ENCODE peak calls at places on chromosomes 13 and 19, in five cellular contexts. V, A, L, P and N are unnamed samples.

GRCh38 chr13:79405501-79405830 is 589 bp downstream of the RBM26 start:
- DNase-seq in P (no peak), L (no peak), A (no peak), V (no peak), N (peak)

GRCh38 chr19:38284422-38284821 is 19.6 kb upstream of the C19orf33 start:
- DNase-seq in V (peak), P (no peak), L (no peak), A (no peak), N (no peak)

GRCh38 chr13:48749144-48749543 is 95.4 kb downstream of the CYSLTR2 start:
- DNase-seq in A (no peak), V (no peak), L (no peak), P (no peak), N (no peak)

GRCh38 chr19:47226426-47227346 is 4.3 kb downstream of the BBC3 start:
- DNase-seq in V (peak), L (no peak), P (peak), A (no peak), N (no peak)

GRCh38 chr13:41296879-41297646 is 14.0 kb upstream of the NAA16 start:
- DNase-seq in A (no peak), L (no peak), V (no peak), P (no peak), N (no peak)

GRCh38 chr13:66887088-66887487 is 343.0 kb downstream of the PCDH9 start:
- DNase-seq in A (no peak), L (no peak), V (peak), P (no peak), N (no peak)

GRCh38 chr13:101202590-101202989 is 213.7 kb downstream of the NALCN start:
- DNase-seq in A (peak), V (no peak), L (peak), P (no peak), N (peak)

GRCh38 chr19:18450934-18451836 is 13.3 kb upstream of the ISYNA1 start:
- DNase-seq in P (peak), V (no peak), A (peak), L (no peak), N (no peak)

GRCh38 chr13:40149611-40150283 is 494.3 kb downstream of the COG6 start:
- DNase-seq in L (no peak), A (no peak), V (no peak), P (no peak), N (no peak)

GRCh38 chr13:110916671-110917142 is 1.8 kb upstream of the ANKRD10 start:
- DNase-seq in P (no peak), V (no peak), A (no peak), L (no peak), N (no peak)

GRCh38 chr19:37763488-37763887 is 15.9 kb downstream of the ZNF573 start:
- DNase-seq in V (no peak), L (no peak), P (no peak), A (no peak), N (no peak)

GRCh38 chr13:76715621-76716020 is 170.6 kb downstream of the KCTD12 start:
- DNase-seq in V (no peak), P (no peak), A (no peak), L (no peak), N (no peak)

GRCh38 chr13:50403311-50403710 is 388.1 kb downstream of the KCNRG start:
- DNase-seq in P (peak), V (no peak), L (no peak), A (no peak), N (no peak)

GRCh38 chr19:38634757-38635482 is 12.5 kb upstream of the ACTN4 start:
- DNase-seq in P (no peak), A (peak), L (no peak), V (peak), N (no peak)

GRCh38 chr13:22270881-22271280 is 600.0 kb downstream of the FGF9 start:
- DNase-seq in A (no peak), V (no peak), L (no peak), P (no peak), N (no peak)

GRCh38 chr13:113935523-113935922 is 38.4 kb downstream of the C13orf46 start:
- DNase-seq in V (no peak), P (no peak), L (no peak), A (no peak), N (peak)

GRCh38 chr19:38522915-38523314 is 89.4 kb downstream of the RYR1 start:
- DNase-seq in L (no peak), P (no peak), V (no peak), A (no peak), N (no peak)

GRCh38 chr19:15437355-15438123 is 12.2 kb downstream of the WIZ start:
- DNase-seq in V (no peak), P (peak), L (no peak), A (no peak), N (no peak)

GRCh38 chr19:43777163-43777700 is 3.5 kb downstream of the KCNN4 start:
- DNase-seq in V (no peak), P (no peak), A (no peak), L (no peak), N (no peak)

GRCh38 chr13:76799696-76800095 is 86.5 kb downstream of the KCTD12 start:
- DNase-seq in P (no peak), V (no peak), L (no peak), A (no peak), N (no peak)

GRCh38 chr19:18170714-18171255 is 2.8 kb upstream of the IFI30 start:
- DNase-seq in P (no peak), A (no peak), L (no peak), V (peak), N (no peak)

GRCh38 chr19:41366089-41366488 is 2.1 kb upstream of the B9D2 start:
- DNase-seq in P (no peak), A (no peak), L (no peak), V (no peak), N (no peak)

GRCh38 chr19:11425719-11426457 is 6.8 kb upstream of the RGL3 start:
- DNase-seq in L (no peak), A (no peak), V (no peak), P (no peak), N (no peak)

GRCh38 chr19:47232422-47233211 is 1.6 kb upstream of the BBC3 start:
- DNase-seq in V (no peak), L (no peak), P (no peak), A (no peak), N (no peak)

GRCh38 chr13:44051923-44052322 is 172.2 kb downstream of the LACC1 start:
- DNase-seq in L (no peak), A (no peak), P (no peak), V (no peak), N (no peak)

GRCh38 chr13:112572408-112572807 is 15.5 kb downstream of the TUBGCP3 start:
- DNase-seq in P (no peak), A (no peak), V (no peak), L (no peak), N (no peak)

GRCh38 chr13:112574476-112575294 is 13.3 kb downstream of the TUBGCP3 start:
- DNase-seq in A (no peak), P (no peak), L (no peak), V (no peak), N (no peak)

GRCh38 chr13:112575295-112575622 is 12.7 kb downstream of the TUBGCP3 start:
- DNase-seq in L (no peak), V (no peak), P (no peak), A (no peak), N (no peak)

GRCh38 chr13:112575680-112576079 is 12.3 kb downstream of the TUBGCP3 start:
- DNase-seq in A (no peak), P (no peak), V (no peak), L (no peak), N (no peak)

DNA sequence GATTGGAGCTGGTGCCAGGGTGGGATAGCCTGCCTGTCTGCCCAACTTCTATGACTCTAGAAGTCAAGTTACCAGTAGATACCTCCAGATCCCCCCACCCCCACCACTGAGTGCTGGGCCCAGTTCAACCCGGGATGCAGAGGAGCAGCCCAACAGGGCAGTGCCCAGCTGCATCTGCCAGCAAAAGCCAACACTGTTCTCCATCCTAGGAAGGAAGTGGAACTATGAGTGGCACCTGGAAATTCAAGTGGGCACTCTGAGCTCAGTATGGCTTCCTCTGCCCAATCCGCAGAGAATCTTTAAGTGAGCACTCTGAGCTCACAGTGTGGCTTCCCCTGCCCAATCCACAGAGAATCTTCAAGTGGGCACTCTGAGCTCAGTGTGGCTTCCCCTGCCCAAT is 14.2 kb downstream of the TUBGCP3 start:
- DNase-seq in L (no peak), P (no peak), V (no peak), A (no peak), N (no peak)
- TF ChIP-seq SUZ12 in L (no peak), P (no peak), V (no peak), A (no peak), N (no peak)

DNA sequence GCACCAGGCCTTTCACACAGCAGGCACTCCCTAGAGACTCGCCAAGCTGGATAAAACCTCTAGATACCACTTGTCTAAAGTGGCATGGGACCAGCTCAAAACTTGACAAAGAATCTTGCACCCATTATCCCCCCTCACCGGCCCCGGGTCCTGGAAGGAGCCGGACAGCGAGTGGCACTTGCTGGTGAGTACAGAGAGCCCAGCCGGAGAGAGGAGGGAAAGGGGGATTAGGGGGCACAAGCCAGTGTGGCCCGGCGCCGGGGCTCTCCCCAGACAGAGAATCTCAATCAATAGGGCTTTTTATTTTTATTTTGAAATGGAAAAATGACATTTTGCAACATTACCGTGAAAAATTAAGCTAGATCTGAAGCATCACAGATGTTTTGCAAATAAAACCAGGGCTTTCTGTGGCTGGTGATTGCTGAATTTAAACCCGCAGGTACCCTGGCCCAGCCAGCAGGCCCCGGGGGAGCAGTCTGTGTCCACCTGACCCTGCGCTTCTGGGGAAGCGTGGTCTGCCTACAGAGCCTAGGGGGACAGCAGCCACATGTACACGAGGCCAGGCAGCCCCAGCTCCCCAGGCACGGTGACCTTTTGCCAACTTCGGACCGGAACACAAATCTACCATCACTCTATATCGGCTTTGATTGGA is 10.0 kb upstream of the VSTM2B start:
- DNase-seq in P (no peak), A (no peak), V (no peak), L (no peak), N (no peak)
- TF ChIP-seq SUZ12 in P (no peak), A (no peak), V (no peak), L (no peak), N (no peak)

DNA sequence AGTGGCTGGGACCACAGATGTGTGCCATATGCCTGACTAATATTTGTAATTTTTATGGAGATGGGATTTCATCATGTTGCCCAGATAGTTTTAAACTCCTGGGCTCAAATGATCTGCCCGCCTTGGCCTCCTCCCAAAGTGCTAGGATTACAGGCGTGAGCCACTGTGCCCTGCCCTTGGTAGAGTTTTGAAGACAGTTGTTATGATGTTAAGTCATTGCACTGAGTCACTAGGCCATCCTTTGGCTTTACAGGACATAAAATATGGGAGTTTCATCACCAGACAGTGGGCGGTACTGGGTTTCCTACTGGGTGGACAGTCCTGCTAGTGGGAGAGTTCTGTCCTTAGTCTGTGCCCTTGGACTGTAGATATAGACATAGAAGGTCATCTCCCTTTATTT is 282.6 kb downstream of the ATP8A2 start:
- DNase-seq in A (no peak), L (no peak), P (no peak), V (no peak), N (no peak)
- TF ChIP-seq SUZ12 in A (no peak), L (no peak), P (no peak), V (no peak), N (no peak)

GRCh38 chr19:39864118-39864517 is 17.9 kb upstream of the FBL start:
- DNase-seq in A (no peak), P (no peak), L (no peak), V (no peak), N (no peak)

GRCh38 chr19:39852882-39853281 is 6.7 kb upstream of the FBL start:
- DNase-seq in L (no peak), A (no peak), V (no peak), P (no peak), N (no peak)

GRCh38 chr19:39858541-39858940 is 12.4 kb upstream of the FBL start:
- DNase-seq in V (no peak), A (no peak), P (peak), L (no peak), N (no peak)
- TF ChIP-seq SUZ12 in V (no peak), A (no peak), P (no peak), L (no peak), N (no peak)

GRCh38 chr19:12783849-12784393 is 7.4 kb upstream of the JUNB start:
- DNase-seq in P (peak), V (no peak), A (no peak), L (no peak), N (no peak)
- TF ChIP-seq SUZ12 in P (no peak), V (no peak), A (no peak), L (no peak), N (no peak)

DNA sequence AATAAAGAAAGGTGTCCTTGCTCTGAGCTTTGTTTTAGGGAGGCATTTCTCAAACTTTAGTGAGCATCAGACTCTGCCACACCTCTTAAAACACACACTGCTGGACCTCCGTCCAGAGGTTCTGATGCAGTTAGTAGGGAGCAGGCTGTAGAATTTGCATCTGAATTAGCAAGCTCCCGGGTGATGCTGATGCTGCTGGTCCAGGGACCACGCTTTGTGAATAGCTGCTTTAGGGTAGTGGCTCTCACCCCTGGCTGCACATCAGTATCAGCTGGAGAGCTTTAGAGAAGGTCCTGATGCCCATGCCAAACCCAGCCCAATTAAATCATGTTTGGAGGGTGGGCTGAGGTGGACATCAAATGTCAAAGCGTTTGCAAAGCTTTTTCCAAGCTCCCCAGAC is 3.6 kb downstream of the HTR2A start:
- DNase-seq in V (no peak), L (no peak), A (no peak), P (no peak), N (no peak)
- TF ChIP-seq SUZ12 in V (no peak), L (no peak), A (no peak), P (no peak), N (no peak)

DNA sequence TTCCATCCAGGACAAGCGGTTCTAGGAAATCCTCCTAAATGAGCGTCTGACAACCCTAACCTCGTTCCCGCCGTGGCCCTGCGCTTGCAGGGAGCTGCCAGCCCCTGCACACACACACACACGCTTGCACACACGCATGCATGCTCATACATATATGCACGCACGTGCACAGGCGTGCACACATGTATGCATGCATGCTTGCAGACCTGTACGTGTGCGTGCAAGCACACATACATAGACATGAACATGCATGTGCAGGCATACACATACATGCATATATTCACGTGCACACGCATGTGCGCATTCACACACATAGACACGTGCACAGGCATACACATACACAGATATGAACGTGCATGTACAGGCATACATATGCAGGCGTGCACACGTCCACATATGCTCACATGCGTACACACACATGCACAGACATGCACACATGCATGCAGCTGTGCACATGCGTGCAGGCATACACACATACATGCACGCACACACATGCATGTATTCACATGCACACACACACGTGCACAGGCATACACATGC is 35.6 kb downstream of the SMIM24 start:
- DNase-seq in P (no peak), V (no peak), L (no peak), A (no peak), N (no peak)
- TF ChIP-seq SUZ12 in P (no peak), V (no peak), L (no peak), A (no peak), N (no peak)

GRCh38 chr19:49118565-49119410 is at the start of gene C19orf73:
- DNase-seq in V (peak), P (peak), A (peak), L (no peak), N (peak)
- TF ChIP-seq SUZ12 in V (no peak), P (no peak), A (no peak), L (no peak), N (no peak)

GRCh38 chr19:3544742-3545668 is 6.0 kb downstream of the TEKTIP1 start:
- DNase-seq in L (no peak), P (peak), A (peak), V (no peak), N (peak)
- TF ChIP-seq SUZ12 in L (no peak), P (no peak), A (no peak), V (no peak), N (no peak)

DNA sequence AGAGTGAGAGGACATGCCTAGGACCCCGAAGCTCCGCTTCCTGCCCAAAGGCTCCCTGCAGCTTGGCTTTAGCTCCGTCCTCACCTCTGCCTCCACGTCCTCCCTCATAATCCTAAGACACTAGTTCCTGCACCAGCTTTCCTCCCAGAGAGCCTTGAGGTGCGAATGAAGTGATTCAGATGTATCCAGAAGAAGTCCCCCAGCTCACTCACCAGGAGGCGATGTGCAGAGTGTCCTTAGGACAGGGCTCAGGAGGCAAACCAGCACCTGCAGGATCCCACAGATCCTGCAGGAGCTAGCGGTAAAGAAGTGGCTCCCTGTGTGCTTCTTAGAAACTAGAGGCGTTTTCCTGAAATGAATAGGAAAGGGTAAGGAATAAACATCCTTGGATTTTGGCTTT is 109.7 kb downstream of the HSPH1 start:
- DNase-seq in A (no peak), P (no peak), V (no peak), L (no peak), N (peak)
- TF ChIP-seq SUZ12 in A (no peak), P (no peak), V (no peak), L (no peak), N (no peak)